ENCODE peak calls at places on chromosomes 4 and X, in nine cellular contexts. D is activated naive CD4-positive, alpha-beta T cell treated with anti-CD3 and anti-CD28 coated beads, Interleukin-2, amount 10 ng/mL, durations not matched to agents 7 days and 5 days; T is NCI-H69; I is OCI-LY7; G is CD8-positive, alpha-beta T cell; R is heart right ventricle; S is naive B cell; J is heart left ventricle; V is KBM-7. F is an unnamed sample.

GRCh38 chrX:134572816-134573682 is 85.2 kb downstream of the PLAC1 start:
- DNase-seq in D (no peak), T (peak), I (no peak), G (no peak), R (no peak), S (no peak), J (no peak), V (no peak), F (no peak)

GRCh38 chr4:73451404-73451803 is 15.4 kb downstream of the AFP start:
- DNase-seq in D (no peak), T (peak), I (no peak), G (no peak), R (no peak), S (no peak), J (no peak), V (no peak), F (no peak)

GRCh38 chrX:10197597-10198210 is 40.9 kb downstream of the CLCN4 start:
- DNase-seq in D (no peak), T (peak), I (no peak), G (no peak), R (no peak), S (no peak), J (peak), V (no peak), F (no peak)

GRCh38 chrX:70030242-70030823 is 19.4 kb downstream of the AWAT2 start:
- DNase-seq in D (peak), T (peak), I (peak), G (no peak), R (peak), S (peak), J (peak), V (peak), F (peak)

GRCh38 chr4:120995611-120996010 is 73.1 kb upstream of the PRDM5 start:
- DNase-seq in D (no peak), T (no peak), I (no peak), G (no peak), R (no peak), S (no peak), J (no peak), V (no peak), F (no peak)

GRCh38 chr4:139943277-139943676 is 210.7 kb downstream of the MAML3 start:
- DNase-seq in D (no peak), T (no peak), I (no peak), G (no peak), R (no peak), S (no peak), J (no peak), V (no peak), F (no peak)

GRCh38 chrX:17744896-17745523 is 7.7 kb downstream of the SCML1 start:
- DNase-seq in D (no peak), T (peak), I (no peak), G (no peak), R (no peak), S (no peak), J (no peak), V (no peak), F (peak)

GRCh38 chrX:100363926-100364325 is 46.1 kb downstream of the PCDH19 start:
- DNase-seq in D (no peak), T (peak), I (no peak), G (no peak), R (no peak), S (no peak), J (no peak), V (no peak), F (no peak)

GRCh38 chrX:49242545-49243066 is 7.3 kb downstream of the CCDC22 start:
- DNase-seq in D (no peak), T (no peak), I (no peak), G (no peak), R (no peak), S (no peak), J (no peak), V (no peak), F (no peak)

GRCh38 chrX:15619053-15619772 is 18.5 kb upstream of the ACE2 start:
- DNase-seq in D (no peak), T (no peak), I (no peak), G (no peak), R (no peak), S (no peak), J (no peak), V (no peak), F (no peak)

F was measured in NAMALWA.